ENCODE peak calls at places on chromosomes 11 and 22, in nine cellular contexts. One of them, this sample, is unnamed.

GRCh38 chr11:94895451-94895850 is 77.9 kb downstream of the CWC15 start:
- DNase-seq in AG04449: no peak
- DNase-seq in B cell: no peak
- DNase-seq in glutamatergic neuron: no peak
- DNase-seq in uterus: no peak
- DNase-seq in mucosa of descending colon: no peak
- DNase-seq in bronchial epithelial cell: peak
- DNase-seq in tibial nerve: no peak
- DNase-seq in left ventricle myocardium inferior: no peak
- DNase-seq in this sample: no peak

GRCh38 chr11:112320668-112321067 is 60.0 kb upstream of the PLET1 start:
- DNase-seq in mucosa of descending colon: peak
- DNase-seq in uterus: peak
- DNase-seq in glutamatergic neuron: no peak
- DNase-seq in bronchial epithelial cell: peak
- DNase-seq in left ventricle myocardium inferior: peak
- DNase-seq in tibial nerve: peak
- DNase-seq in AG04449: peak
- DNase-seq in B cell: no peak
- DNase-seq in this sample: no peak

GRCh38 chr11:117315285-117316196 is 515 bp downstream of the BACE1 start:
- DNase-seq in bronchial epithelial cell: no peak
- DNase-seq in left ventricle myocardium inferior: no peak
- DNase-seq in mucosa of descending colon: no peak
- DNase-seq in glutamatergic neuron: peak
- DNase-seq in tibial nerve: no peak
- DNase-seq in AG04449: no peak
- DNase-seq in uterus: peak
- DNase-seq in B cell: no peak
- DNase-seq in this sample: peak

GRCh38 chr11:68216171-68216938 is 3.3 kb upstream of the KMT5B start:
- DNase-seq in AG04449: no peak
- DNase-seq in B cell: no peak
- DNase-seq in glutamatergic neuron: no peak
- DNase-seq in mucosa of descending colon: peak
- DNase-seq in uterus: no peak
- DNase-seq in tibial nerve: no peak
- DNase-seq in bronchial epithelial cell: no peak
- DNase-seq in left ventricle myocardium inferior: peak
- DNase-seq in this sample: no peak

GRCh38 chr22:46535876-46536558 is 1.4 kb downstream of the CELSR1 start:
- DNase-seq in bronchial epithelial cell: no peak
- DNase-seq in uterus: no peak
- DNase-seq in B cell: no peak
- DNase-seq in AG04449: no peak
- DNase-seq in mucosa of descending colon: no peak
- DNase-seq in tibial nerve: no peak
- DNase-seq in left ventricle myocardium inferior: peak
- DNase-seq in glutamatergic neuron: no peak
- DNase-seq in this sample: no peak

GRCh38 chr11:76185511-76185910 is 20.8 kb downstream of the WNT11 start:
- DNase-seq in tibial nerve: no peak
- DNase-seq in mucosa of descending colon: no peak
- DNase-seq in left ventricle myocardium inferior: no peak
- DNase-seq in bronchial epithelial cell: no peak
- DNase-seq in uterus: no peak
- DNase-seq in glutamatergic neuron: no peak
- DNase-seq in B cell: no peak
- DNase-seq in AG04449: no peak
- DNase-seq in this sample: no peak

GRCh38 chr11:112163875-112164521 is at the start of gene IL18:
- DNase-seq in glutamatergic neuron: no peak
- DNase-seq in B cell: no peak
- DNase-seq in tibial nerve: no peak
- DNase-seq in AG04449: no peak
- DNase-seq in uterus: no peak
- DNase-seq in bronchial epithelial cell: peak
- DNase-seq in left ventricle myocardium inferior: peak
- DNase-seq in mucosa of descending colon: peak
- DNase-seq in this sample: no peak

GRCh38 chr22:17896552-17896951 is 122.3 kb upstream of the BID start:
- DNase-seq in left ventricle myocardium inferior: peak
- DNase-seq in mucosa of descending colon: no peak
- DNase-seq in AG04449: no peak
- DNase-seq in tibial nerve: no peak
- DNase-seq in B cell: no peak
- DNase-seq in bronchial epithelial cell: no peak
- DNase-seq in uterus: no peak
- DNase-seq in glutamatergic neuron: peak
- DNase-seq in this sample: no peak

GRCh38 chr22:26610983-26611382 is 6.8 kb downstream of the CRYBB1 start:
- DNase-seq in AG04449: no peak
- DNase-seq in uterus: no peak
- DNase-seq in bronchial epithelial cell: no peak
- DNase-seq in tibial nerve: no peak
- DNase-seq in left ventricle myocardium inferior: no peak
- DNase-seq in B cell: no peak
- DNase-seq in glutamatergic neuron: no peak
- DNase-seq in mucosa of descending colon: no peak
- DNase-seq in this sample: no peak

GRCh38 chr11:8331767-8332166 is 68.1 kb upstream of the LMO1 start:
- DNase-seq in AG04449: no peak
- DNase-seq in bronchial epithelial cell: no peak
- DNase-seq in left ventricle myocardium inferior: no peak
- DNase-seq in B cell: no peak
- DNase-seq in glutamatergic neuron: no peak
- DNase-seq in uterus: no peak
- DNase-seq in mucosa of descending colon: no peak
- DNase-seq in tibial nerve: no peak
- DNase-seq in this sample: no peak

GRCh38 chr22:37276771-37277170 is 5.5 kb upstream of the CYTH4 start:
- DNase-seq in bronchial epithelial cell: peak
- DNase-seq in AG04449: no peak
- DNase-seq in mucosa of descending colon: no peak
- DNase-seq in uterus: no peak
- DNase-seq in left ventricle myocardium inferior: no peak
- DNase-seq in tibial nerve: no peak
- DNase-seq in glutamatergic neuron: no peak
- DNase-seq in B cell: no peak
- DNase-seq in this sample: no peak

GRCh38 chr22:31952459-31952858 is 8.1 kb downstream of the YWHAH start:
- DNase-seq in AG04449: peak
- DNase-seq in bronchial epithelial cell: peak
- DNase-seq in B cell: no peak
- DNase-seq in left ventricle myocardium inferior: no peak
- DNase-seq in tibial nerve: no peak
- DNase-seq in glutamatergic neuron: no peak
- DNase-seq in mucosa of descending colon: no peak
- DNase-seq in uterus: no peak
- DNase-seq in this sample: no peak

GRCh38 chr22:31951201-31952093 is 7.1 kb downstream of the YWHAH start:
- DNase-seq in uterus: no peak
- DNase-seq in B cell: no peak
- DNase-seq in tibial nerve: no peak
- DNase-seq in left ventricle myocardium inferior: no peak
- DNase-seq in bronchial epithelial cell: no peak
- DNase-seq in glutamatergic neuron: no peak
- DNase-seq in AG04449: no peak
- DNase-seq in mucosa of descending colon: no peak
- DNase-seq in this sample: no peak

GRCh38 chr22:31950226-31950625 is 5.9 kb downstream of the YWHAH start:
- DNase-seq in uterus: no peak
- DNase-seq in bronchial epithelial cell: no peak
- DNase-seq in tibial nerve: no peak
- DNase-seq in glutamatergic neuron: no peak
- DNase-seq in B cell: no peak
- DNase-seq in mucosa of descending colon: no peak
- DNase-seq in left ventricle myocardium inferior: no peak
- DNase-seq in AG04449: no peak
- DNase-seq in this sample: no peak

GRCh38 chr22:31953251-31953650 is 8.9 kb downstream of the YWHAH start:
- DNase-seq in glutamatergic neuron: no peak
- DNase-seq in uterus: no peak
- DNase-seq in B cell: no peak
- DNase-seq in tibial nerve: no peak
- DNase-seq in AG04449: no peak
- DNase-seq in mucosa of descending colon: no peak
- DNase-seq in left ventricle myocardium inferior: no peak
- DNase-seq in bronchial epithelial cell: no peak
- DNase-seq in this sample: no peak

GRCh38 chr22:31952094-31952401 is 7.7 kb downstream of the YWHAH start:
- DNase-seq in AG04449: no peak
- DNase-seq in tibial nerve: no peak
- DNase-seq in uterus: no peak
- DNase-seq in mucosa of descending colon: no peak
- DNase-seq in B cell: no peak
- DNase-seq in left ventricle myocardium inferior: no peak
- DNase-seq in glutamatergic neuron: no peak
- DNase-seq in bronchial epithelial cell: no peak
- DNase-seq in this sample: no peak
- TF ChIP-seq CTCF in AG04449: no peak
- TF ChIP-seq CTCF in tibial nerve: no peak
- TF ChIP-seq CTCF in uterus: no peak
- TF ChIP-seq CTCF in mucosa of descending colon: no peak
- TF ChIP-seq CTCF in B cell: no peak
- TF ChIP-seq CTCF in left ventricle myocardium inferior: no peak
- TF ChIP-seq CTCF in glutamatergic neuron: no peak
- TF ChIP-seq CTCF in bronchial epithelial cell: no peak
- TF ChIP-seq CTCF in this sample: peak

DNA sequence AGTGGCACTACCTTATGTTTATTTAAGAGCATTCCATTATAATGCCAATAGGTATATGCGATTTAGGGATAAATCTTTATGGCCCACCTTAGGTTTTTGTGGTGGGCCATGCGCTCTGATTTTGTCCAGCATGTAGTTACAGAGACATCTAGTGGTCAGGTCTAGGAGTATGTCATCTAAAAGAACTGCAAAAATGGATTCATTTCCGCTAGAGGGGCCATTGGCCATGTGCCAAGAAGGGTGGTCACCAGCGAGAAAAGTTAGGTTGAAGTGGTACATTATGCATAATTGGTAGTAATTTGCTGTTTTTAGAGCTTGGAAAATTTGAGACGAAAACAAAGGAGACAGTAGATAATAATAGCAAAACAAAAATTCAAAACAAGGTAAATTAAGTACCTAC is 27.7 kb downstream of the LRRC4C start:
- DNase-seq in uterus: no peak
- DNase-seq in glutamatergic neuron: peak
- DNase-seq in AG04449: no peak
- DNase-seq in B cell: no peak
- DNase-seq in mucosa of descending colon: no peak
- DNase-seq in bronchial epithelial cell: no peak
- DNase-seq in tibial nerve: no peak
- DNase-seq in left ventricle myocardium inferior: no peak
- DNase-seq in this sample: no peak
- TF ChIP-seq CTCF in uterus: no peak
- TF ChIP-seq CTCF in glutamatergic neuron: peak
- TF ChIP-seq CTCF in AG04449: no peak
- TF ChIP-seq CTCF in B cell: no peak
- TF ChIP-seq CTCF in mucosa of descending colon: no peak
- TF ChIP-seq CTCF in bronchial epithelial cell: no peak
- TF ChIP-seq CTCF in tibial nerve: no peak
- TF ChIP-seq CTCF in left ventricle myocardium inferior: peak
- TF ChIP-seq CTCF in this sample: peak

DNA sequence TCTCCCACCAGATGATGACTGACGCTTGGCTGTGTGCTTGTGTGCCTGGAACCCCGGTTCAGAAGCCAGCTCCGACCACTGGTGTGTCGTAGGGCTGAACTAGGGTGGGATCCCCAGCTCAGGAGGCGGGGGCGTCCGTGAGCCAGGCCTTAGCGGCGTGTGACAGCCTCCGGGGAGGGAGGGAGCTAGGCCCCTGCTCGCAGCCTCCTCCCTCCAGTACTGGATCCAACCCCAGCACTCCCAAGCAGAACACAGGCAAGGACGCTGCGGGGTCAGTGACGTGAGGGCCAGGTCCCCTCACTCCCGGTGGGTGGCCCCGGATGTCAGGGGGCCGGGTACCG is 410 bp downstream of the PMM1 start:
- DNase-seq in B cell: no peak
- DNase-seq in mucosa of descending colon: no peak
- DNase-seq in tibial nerve: no peak
- DNase-seq in bronchial epithelial cell: no peak
- DNase-seq in left ventricle myocardium inferior: no peak
- DNase-seq in uterus: no peak
- DNase-seq in glutamatergic neuron: peak
- DNase-seq in AG04449: no peak
- DNase-seq in this sample: peak
- TF ChIP-seq CTCF in B cell: no peak
- TF ChIP-seq CTCF in mucosa of descending colon: no peak
- TF ChIP-seq CTCF in tibial nerve: no peak
- TF ChIP-seq CTCF in bronchial epithelial cell: no peak
- TF ChIP-seq CTCF in left ventricle myocardium inferior: no peak
- TF ChIP-seq CTCF in uterus: no peak
- TF ChIP-seq CTCF in glutamatergic neuron: no peak
- TF ChIP-seq CTCF in AG04449: no peak
- TF ChIP-seq CTCF in this sample: no peak

GRCh38 chr11:119995730-119996491 is 142.0 kb downstream of the TRIM29 start:
- DNase-seq in mucosa of descending colon: no peak
- DNase-seq in tibial nerve: no peak
- DNase-seq in AG04449: no peak
- DNase-seq in B cell: no peak
- DNase-seq in bronchial epithelial cell: no peak
- DNase-seq in uterus: no peak
- DNase-seq in left ventricle myocardium inferior: no peak
- DNase-seq in glutamatergic neuron: no peak
- DNase-seq in this sample: no peak

GRCh38 chr11:120001161-120002135 is 136.5 kb downstream of the TRIM29 start:
- DNase-seq in mucosa of descending colon: no peak
- DNase-seq in bronchial epithelial cell: no peak
- DNase-seq in uterus: no peak
- DNase-seq in left ventricle myocardium inferior: no peak
- DNase-seq in glutamatergic neuron: no peak
- DNase-seq in tibial nerve: no peak
- DNase-seq in AG04449: no peak
- DNase-seq in B cell: no peak
- DNase-seq in this sample: no peak

GRCh38 chr11:119993732-119994131 is 144.2 kb downstream of the TRIM29 start:
- DNase-seq in glutamatergic neuron: no peak
- DNase-seq in tibial nerve: no peak
- DNase-seq in left ventricle myocardium inferior: no peak
- DNase-seq in AG04449: no peak
- DNase-seq in B cell: no peak
- DNase-seq in mucosa of descending colon: no peak
- DNase-seq in bronchial epithelial cell: peak
- DNase-seq in uterus: no peak
- DNase-seq in this sample: no peak

GRCh38 chr11:119996556-119996955 is 141.4 kb downstream of the TRIM29 start:
- DNase-seq in mucosa of descending colon: no peak
- DNase-seq in left ventricle myocardium inferior: no peak
- DNase-seq in tibial nerve: no peak
- DNase-seq in B cell: no peak
- DNase-seq in AG04449: no peak
- DNase-seq in glutamatergic neuron: no peak
- DNase-seq in uterus: no peak
- DNase-seq in bronchial epithelial cell: no peak
- DNase-seq in this sample: no peak

DNA sequence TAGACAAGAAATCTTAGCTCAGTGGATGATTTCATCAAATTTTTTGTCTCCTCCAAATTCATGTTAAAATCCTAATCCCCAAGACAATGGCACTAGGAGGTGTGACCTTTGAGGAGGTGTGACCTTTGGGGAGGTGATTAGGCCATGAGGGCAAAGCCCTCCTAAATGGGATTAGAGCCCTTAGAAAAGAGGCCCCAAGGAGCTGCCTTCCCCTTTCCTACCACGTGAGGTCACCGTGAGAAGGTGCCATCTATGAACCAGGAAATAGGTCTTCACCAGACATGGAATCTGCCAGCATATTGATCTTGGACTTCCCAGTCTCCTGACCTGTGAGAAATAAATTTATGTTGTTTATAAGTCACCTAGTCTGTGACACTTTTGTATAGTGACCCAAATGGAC is 138.7 kb downstream of the TRIM29 start:
- DNase-seq in uterus: no peak
- DNase-seq in left ventricle myocardium inferior: no peak
- DNase-seq in bronchial epithelial cell: peak
- DNase-seq in AG04449: no peak
- DNase-seq in mucosa of descending colon: no peak
- DNase-seq in glutamatergic neuron: no peak
- DNase-seq in tibial nerve: no peak
- DNase-seq in B cell: no peak
- DNase-seq in this sample: no peak
- TF ChIP-seq CTCF in uterus: no peak
- TF ChIP-seq CTCF in left ventricle myocardium inferior: no peak
- TF ChIP-seq CTCF in bronchial epithelial cell: peak
- TF ChIP-seq CTCF in AG04449: no peak
- TF ChIP-seq CTCF in mucosa of descending colon: no peak
- TF ChIP-seq CTCF in glutamatergic neuron: no peak
- TF ChIP-seq CTCF in tibial nerve: no peak
- TF ChIP-seq CTCF in B cell: no peak
- TF ChIP-seq CTCF in this sample: no peak